ENCODE peak calls at places on chromosome 13, in four cellular contexts. D is small intestine, Y is fibroblast of lung, V is tibial nerve. P is an unnamed sample.

GRCh38 chr13:100674848-100675659 is 459 bp upstream of the TMTC4 start:
- DNase-seq in D (peak; percentile 99), Y (peak; percentile 97), V (peak; percentile 99), P (peak; percentile 99)

GRCh38 chr13:75347925-75348324 is 134.0 kb downstream of the TBC1D4 start:
- DNase-seq in D (peak; percentile 25), Y (no peak), V (no peak), P (no peak)

GRCh38 chr13:111852701-111853100 is 214.2 kb upstream of the SOX1 start:
- DNase-seq in D (no peak), Y (no peak), V (no peak), P (no peak)

GRCh38 chr13:32910530-32910929 is 105.7 kb upstream of the KL start:
- DNase-seq in D (no peak), Y (no peak), V (no peak), P (no peak)

GRCh38 chr13:112165712-112166111 is 98.8 kb downstream of the SOX1 start:
- DNase-seq in D (no peak), Y (no peak), V (no peak), P (no peak)

GRCh38 chr13:54226866-54227265 is 1198.3 kb downstream of the OLFM4 start:
- DNase-seq in D (no peak), Y (no peak), V (no peak), P (no peak)

GRCh38 chr13:92590503-92590908 is 636.1 kb upstream of the GPC6 start:
- DNase-seq in D (no peak), Y (peak; percentile 20), V (no peak), P (no peak)

GRCh38 chr13:49357694-49358093 is 86.2 kb downstream of the CAB39L start:
- DNase-seq in D (no peak), Y (peak; percentile 17), V (no peak), P (no peak)

GRCh38 chr13:94168784-94169512 is 310.5 kb downstream of the DCT start:
- DNase-seq in D (no peak), Y (peak; percentile 28), V (no peak), P (peak; percentile 51)

GRCh38 chr13:106088094-106088493 is 447.4 kb downstream of the EFNB2 start:
- DNase-seq in D (no peak), Y (no peak), V (no peak), P (no peak)

GRCh38 chr13:90414691-90415596 is 932.5 kb upstream of the MIR17HG start:
- DNase-seq in D (no peak), Y (peak; percentile 63), V (no peak), P (peak; percentile 70)

GRCh38 chr13:75308222-75308621 is 173.7 kb downstream of the TBC1D4 start:
- DNase-seq in D (no peak), Y (no peak), V (no peak), P (no peak)

GRCh38 chr13:87986639-87987250 is 315.6 kb downstream of the SLITRK5 start:
- DNase-seq in D (no peak), Y (no peak), V (no peak), P (no peak)

GRCh38 chr13:40667622-40667978 is 1.2 kb upstream of the FOXO1 start:
- DNase-seq in D (peak; percentile 55), Y (no peak), V (no peak), P (no peak)

GRCh38 chr13:56015919-56016318 is 1124.8 kb upstream of the PRR20A start:
- DNase-seq in D (no peak), Y (no peak), V (no peak), P (no peak)

GRCh38 chr13:37065893-37066526 is 6.5 kb upstream of the SUPT20H start:
- DNase-seq in D (no peak), Y (no peak), V (no peak), P (no peak)

GRCh38 chr13:51759240-51759639 is 44.7 kb downstream of the DHRS12 start:
- DNase-seq in D (no peak), Y (peak; percentile 54), V (no peak), P (no peak)

GRCh38 chr13:106917673-106918652 is 350.0 kb upstream of the ARGLU1 start:
- DNase-seq in D (peak; percentile 74), Y (peak; percentile 86), V (peak; percentile 61), P (peak; percentile 84)

DNA sequence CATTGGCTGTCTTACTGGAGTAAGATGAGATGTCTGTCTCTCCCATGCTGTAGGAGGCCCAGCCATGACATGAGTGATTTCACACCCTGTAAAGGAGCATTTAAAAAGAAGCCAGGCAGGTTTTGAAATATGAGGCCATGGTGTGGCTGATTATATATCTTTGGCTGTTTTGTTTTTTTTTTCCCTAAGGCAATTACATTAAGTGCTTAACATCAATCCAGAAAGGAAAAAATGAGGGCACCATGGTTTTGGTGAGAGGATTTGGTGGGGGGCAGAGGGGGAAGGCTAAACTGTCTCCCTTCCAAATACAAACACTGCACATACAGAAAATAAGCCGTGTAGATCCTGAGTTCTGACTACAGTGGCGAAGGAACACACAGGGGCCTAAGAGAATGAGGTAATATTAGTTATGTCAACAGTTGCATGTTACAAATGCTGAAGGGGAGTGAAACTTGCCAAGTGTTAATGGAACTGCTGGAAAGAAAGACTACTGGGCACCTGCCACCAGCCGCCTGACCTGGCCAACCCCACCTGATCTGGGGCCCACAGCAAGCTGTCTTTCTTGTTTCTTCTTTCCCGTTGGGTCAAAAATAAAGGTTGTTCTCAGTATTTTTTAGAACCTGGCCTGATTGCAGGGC is 183.7 kb upstream of the TSC22D1 start:
- DNase-seq in D (no peak), Y (peak; percentile 36), V (no peak), P (no peak)
- H3K27ac ChIP-seq in D (no peak overlapping the region), Y (peak overlapping the region; percentile 73), V (no peak overlapping the region), P (no peak overlapping the region)

DNA sequence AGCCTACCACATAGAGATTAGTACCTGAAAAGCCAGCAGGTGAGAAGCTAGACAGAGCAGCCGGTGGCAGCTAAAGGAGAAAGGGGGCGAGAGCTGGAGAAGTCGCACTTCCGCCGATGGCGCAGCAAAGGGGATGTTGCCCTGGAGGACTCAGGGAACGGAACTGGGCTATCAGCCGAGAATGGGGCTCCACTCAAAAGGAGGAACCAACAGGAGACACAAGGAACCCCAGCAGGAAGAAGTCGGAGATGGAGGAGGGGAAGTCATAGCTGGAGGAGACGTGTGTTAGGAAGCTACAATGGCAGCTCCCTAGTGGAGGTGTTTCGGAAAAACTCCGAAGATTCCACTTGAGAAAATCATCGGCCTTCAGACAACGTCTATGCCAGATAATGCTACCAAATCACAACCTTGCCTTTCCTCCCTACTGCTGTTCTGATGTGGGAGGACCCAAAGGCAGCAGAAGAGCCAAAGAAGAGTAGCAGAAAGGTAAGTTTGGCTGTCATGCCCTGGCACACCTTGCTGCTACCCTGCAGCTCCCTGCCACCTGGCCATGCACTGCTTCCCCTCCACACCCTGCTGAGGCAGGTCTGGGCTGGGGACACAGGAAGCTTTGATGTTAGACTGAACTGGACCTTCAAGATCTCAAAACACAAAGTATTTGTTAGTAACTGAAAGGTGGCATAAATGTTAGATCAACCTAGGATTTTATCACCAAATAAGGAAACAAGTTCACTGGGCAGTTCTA is 127.9 kb downstream of the DLEU7 start:
- DNase-seq in D (no peak), Y (no peak), V (no peak), P (no peak)
- H3K27ac ChIP-seq in D (no peak overlapping the region), Y (no peak overlapping the region), V (no peak overlapping the region), P (no peak overlapping the region)

GRCh38 chr13:78602561-78603239 is 652 bp downstream of the POU4F1 start:
- DNase-seq in D (no peak), Y (peak; percentile 14), V (no peak), P (no peak)
- H3K27ac ChIP-seq in D (no peak overlapping the region), Y (no peak overlapping the region), V (no peak overlapping the region), P (no peak overlapping the region)

GRCh38 chr13:110410000-110410399 is 102.9 kb downstream of the COL4A2 start:
- DNase-seq in D (no peak), Y (no peak), V (no peak), P (no peak)

GRCh38 chr13:110410906-110411305 is 103.8 kb downstream of the COL4A2 start:
- DNase-seq in D (no peak), Y (no peak), V (no peak), P (no peak)

GRCh38 chr13:110411316-110412105 is 104.4 kb downstream of the COL4A2 start:
- DNase-seq in D (no peak), Y (no peak), V (no peak), P (no peak)

GRCh38 chr13:110408286-110408685 is 101.2 kb downstream of the COL4A2 start:
- DNase-seq in D (no peak), Y (no peak), V (no peak), P (no peak)

DNA sequence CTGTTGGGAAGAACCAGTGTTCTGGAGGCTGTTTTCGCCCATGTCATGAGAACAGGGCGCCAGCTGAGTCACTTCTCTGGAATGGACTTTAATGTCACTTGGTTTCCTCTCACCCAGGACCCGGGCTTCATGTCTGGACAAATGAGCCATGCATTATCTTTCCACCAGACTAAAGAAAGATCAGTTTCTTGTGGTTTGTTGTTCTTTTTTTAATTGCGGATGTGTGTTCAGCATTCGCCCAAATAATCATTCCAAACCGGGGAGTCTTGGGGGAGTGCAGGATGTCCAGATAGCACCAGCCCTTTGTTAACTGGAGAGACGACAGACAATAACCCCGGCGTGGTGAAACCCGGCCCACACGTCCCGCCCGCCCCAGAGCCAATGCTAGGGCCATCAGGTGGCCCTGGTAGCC is 102.5 kb downstream of the COL4A2 start:
- DNase-seq in D (no peak), Y (peak; percentile 76), V (no peak), P (peak; percentile 75)
- H3K27ac ChIP-seq in D (peak overlapping the region; percentile 70), Y (peak overlapping the region; percentile 43), V (peak overlapping the region; percentile 75), P (no peak overlapping the region)

GRCh38 chr13:110682746-110683145 is 23.2 kb downstream of the CARS2 start:
- DNase-seq in D (no peak), Y (no peak), V (no peak), P (no peak)

GRCh38 chr13:110683203-110683883 is 22.6 kb downstream of the CARS2 start:
- DNase-seq in D (peak; percentile 36), Y (peak; percentile 19), V (no peak), P (peak; percentile 28)

GRCh38 chr13:110685305-110685704 is 20.6 kb downstream of the CARS2 start:
- DNase-seq in D (peak; percentile 71), Y (peak; percentile 18), V (no peak), P (no peak)

GRCh38 chr13:110684388-110685056 is 21.4 kb downstream of the CARS2 start:
- DNase-seq in D (peak; percentile 66), Y (peak; percentile 18), V (no peak), P (no peak)

DNA sequence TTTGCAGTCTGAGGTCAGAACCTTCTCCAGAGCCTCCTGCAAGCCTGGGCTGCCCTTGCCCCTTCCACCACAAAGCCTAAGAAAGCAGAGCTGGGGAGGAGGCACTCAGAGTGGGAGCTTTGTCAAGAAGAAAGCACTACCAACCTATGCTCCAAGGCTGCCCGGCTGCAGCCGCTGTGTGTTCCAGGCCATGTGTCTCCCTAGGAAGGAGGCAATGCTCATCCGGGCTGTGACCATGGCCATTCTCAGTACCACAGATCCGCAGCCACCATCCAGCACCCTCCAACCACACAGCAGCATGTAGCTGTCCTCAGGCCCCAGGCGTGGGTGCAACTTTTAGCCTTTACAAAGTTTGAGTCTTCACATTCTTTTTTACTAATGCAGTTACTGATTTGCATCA is 22.0 kb downstream of the CARS2 start:
- DNase-seq in D (no peak), Y (no peak), V (no peak), P (no peak)
- H3K27ac ChIP-seq in D (no peak overlapping the region), Y (no peak overlapping the region), V (peak overlapping the region; percentile 17), P (no peak overlapping the region)

DNA sequence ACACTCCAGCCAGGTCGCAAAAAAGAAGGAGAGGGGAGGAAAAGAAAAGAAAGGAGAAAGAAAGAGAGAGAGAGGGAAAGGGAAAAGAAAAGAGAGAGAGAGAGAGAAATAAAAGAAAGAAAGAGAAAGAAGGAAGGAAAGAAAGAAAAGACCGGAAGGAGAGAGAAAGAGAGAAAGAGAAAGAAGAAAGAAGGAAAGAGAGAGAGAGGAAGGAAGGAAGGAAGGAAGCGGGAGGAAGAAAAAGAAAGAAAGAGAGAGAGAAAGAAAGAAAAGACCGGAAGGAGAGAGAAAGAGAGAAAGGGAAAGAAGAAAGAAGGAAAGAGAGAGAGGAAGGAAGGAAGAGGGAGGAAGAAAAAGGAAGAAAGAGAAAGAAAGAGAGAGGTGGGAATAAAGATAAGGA is 320.8 kb downstream of the SHISA2 start:
- DNase-seq in D (no peak), Y (no peak), V (no peak), P (no peak)
- H3K27ac ChIP-seq in D (no peak overlapping the region), Y (no peak overlapping the region), V (no peak overlapping the region), P (no peak overlapping the region)

P was measured in cardiac muscle cell.